ENCODE peak calls at places on chromosome 18, in five cellular contexts. C is sigmoid colon, X is transverse colon, P is SK-N-SH, Q is A549. U is an unnamed sample.
A peak's percentile ranks its signal among the peaks of the same experiment; 100 is the strongest.

GRCh38 chr18:26419746-26420145 is 128.6 kb downstream of the KCTD1 start:
- DNase-seq in P (peak; percentile 78), Q (no peak), C (peak; percentile 58), X (no peak), U (no peak)

GRCh38 chr18:48592540-48592939 is 53.7 kb downstream of the CTIF start:
- DNase-seq in P (no peak), Q (no peak), C (no peak), X (no peak), U (no peak)

GRCh38 chr18:59271606-59272220 is 1.5 kb downstream of the RAX start:
- DNase-seq in Q (no peak), P (no peak), C (no peak), X (no peak), U (no peak)

GRCh38 chr18:59631583-59632181 is 65.5 kb downstream of the CCBE1 start:
- DNase-seq in P (peak; percentile 35), Q (peak; percentile 20), X (no peak), C (no peak), U (no peak)

GRCh38 chr18:32310119-32310518 is 120.3 kb downstream of the MEP1B start:
- DNase-seq in P (peak; percentile 24), C (no peak), X (no peak), Q (no peak), U (no peak)

GRCh38 chr18:67864677-67865340 is 348.3 kb upstream of the DSEL start:
- DNase-seq in Q (no peak), C (no peak), X (no peak), P (no peak), U (no peak)

GRCh38 chr18:76459312-76459686 is 35.7 kb downstream of the ZNF516 start:
- DNase-seq in C (peak; percentile 64), X (no peak), Q (no peak), P (no peak), U (no peak)

GRCh38 chr18:73564073-73564472 is 583.6 kb downstream of the FBXO15 start:
- DNase-seq in Q (peak; percentile 64), C (no peak), P (no peak), X (no peak), U (no peak)

DNA sequence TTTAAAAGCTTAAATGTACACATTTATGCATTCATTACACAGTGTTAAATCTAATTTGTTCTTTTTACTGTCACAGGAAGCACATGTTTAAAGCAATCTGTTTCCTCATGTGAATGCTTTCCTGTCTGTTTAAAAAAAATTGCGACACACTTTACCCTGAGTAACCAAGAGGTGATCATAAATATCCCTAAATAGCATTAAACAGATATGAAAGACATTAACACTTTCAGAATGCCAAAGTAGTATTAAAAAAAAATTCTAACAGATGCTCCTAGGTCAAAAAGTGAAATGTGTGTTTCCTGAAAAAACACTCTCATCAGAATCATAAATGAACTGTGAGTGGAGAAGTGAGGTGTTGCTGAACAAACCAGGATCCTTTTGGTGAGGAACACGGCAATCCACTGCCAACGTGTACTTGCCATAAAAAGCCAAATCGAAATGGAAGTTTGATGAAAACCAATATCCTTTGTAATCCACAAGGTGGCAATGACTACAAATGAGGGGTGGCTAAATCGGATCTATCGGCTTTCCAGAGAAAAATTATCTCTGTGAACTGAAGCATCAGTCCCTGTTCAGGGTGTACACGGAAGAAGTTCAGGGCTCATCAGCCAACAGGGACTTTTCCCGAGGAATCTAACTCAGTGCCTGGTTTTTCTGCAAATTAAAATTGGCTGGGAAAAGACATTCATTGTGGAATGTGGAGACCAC is 248.9 kb downstream of the TCF4 start:
- DNase-seq in P (no peak), Q (no peak), X (no peak), C (no peak), U (no peak)
- TF ChIP-seq EP300 in P (peak; percentile 77), Q (no peak), X (no peak), C (no peak), U (no peak)

DNA sequence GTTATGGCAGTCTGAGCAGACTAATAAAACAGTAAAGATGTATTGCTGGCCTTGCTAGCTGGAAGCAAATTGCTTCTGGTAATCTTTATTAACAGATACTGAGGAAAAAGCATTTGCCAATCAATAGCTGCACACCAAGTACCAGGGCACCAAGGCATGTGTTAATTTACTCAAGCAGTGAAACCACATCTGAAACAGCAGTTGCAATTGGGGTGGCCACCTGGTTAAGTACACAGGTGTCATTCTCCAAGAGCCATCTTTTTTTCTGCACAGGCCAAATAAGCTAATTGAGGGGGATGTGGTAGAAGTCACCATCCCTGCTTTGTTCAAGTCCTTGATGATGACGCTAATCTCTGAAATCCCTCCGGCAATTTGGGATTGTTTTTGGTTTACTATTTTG is 8.7 kb upstream of the SEH1L start:
- DNase-seq in P (no peak), Q (no peak), C (no peak), X (no peak), U (no peak)
- TF ChIP-seq EP300 in P (no peak), Q (no peak), C (no peak), X (no peak), U (no peak)

DNA sequence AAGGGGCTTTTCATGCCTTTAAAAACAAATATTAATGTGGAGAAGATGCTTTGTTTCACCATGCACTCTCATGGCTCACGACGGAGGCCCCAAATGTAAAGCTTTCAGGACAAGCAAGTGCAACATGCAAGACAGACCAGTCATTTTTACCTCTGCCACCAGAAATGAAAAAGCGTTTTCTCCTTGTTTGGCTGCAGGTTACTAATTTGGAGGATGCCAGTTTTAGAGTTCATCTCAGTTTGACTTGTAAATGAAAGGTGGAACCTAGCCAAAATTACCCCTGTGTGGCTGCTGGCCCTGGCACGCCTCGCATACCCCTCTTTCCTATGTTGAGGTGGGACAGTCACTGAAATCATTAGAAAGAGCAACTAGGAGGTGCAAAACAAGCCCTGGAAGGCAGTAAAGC is 138.6 kb downstream of the BCL2 start:
- DNase-seq in Q (no peak), X (no peak), C (no peak), P (no peak), U (no peak)
- TF ChIP-seq EP300 in Q (no peak), X (no peak), C (no peak), P (no peak), U (no peak)

GRCh38 chr18:49704334-49704733 is 109.0 kb downstream of the ACAA2 start:
- DNase-seq in X (no peak), C (no peak), Q (no peak), P (no peak), U (no peak)

GRCh38 chr18:49707594-49707993 is 105.7 kb downstream of the ACAA2 start:
- DNase-seq in X (no peak), Q (no peak), P (no peak), C (no peak), U (no peak)

DNA sequence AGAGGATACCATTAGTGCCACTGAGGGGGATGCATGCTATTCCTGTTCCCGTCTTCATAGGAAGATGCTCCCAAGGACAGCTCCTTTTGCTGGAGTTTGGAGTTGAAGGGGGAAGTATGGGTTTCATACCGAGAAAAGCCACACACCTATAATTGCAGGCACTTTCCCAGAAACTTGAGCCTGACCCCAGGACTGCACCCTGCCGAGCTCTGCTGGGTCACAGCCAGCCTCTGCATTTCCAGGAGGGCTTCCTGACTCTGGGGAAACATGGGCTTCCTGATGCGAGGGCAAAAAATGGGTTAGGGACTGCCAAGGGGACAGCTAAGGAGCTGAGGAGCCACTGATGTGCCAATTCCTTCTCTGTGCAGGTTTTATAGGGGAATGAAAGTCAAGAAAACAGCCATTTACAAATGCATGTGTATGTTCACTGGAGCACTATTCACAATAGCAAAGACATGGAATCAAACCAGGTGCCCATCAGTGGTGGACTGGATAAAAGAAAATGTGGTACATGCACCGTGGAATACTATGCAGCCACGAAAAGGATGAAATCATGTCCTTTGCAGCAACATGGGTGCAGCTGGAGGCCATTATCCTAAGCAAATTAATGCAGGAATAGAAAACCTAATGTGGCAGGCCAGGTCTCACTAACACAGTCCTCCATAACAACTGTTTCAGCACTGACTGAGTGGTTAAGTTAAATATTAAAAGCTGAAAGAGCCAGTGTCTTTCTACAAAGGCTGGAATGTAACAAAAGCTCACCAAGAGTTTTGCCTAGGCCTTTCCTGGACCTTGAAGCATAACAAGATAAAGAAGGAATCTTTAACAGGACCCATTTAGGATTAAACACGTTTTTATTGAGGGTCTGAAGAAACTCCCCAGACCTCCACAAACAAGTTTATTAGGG is 104.4 kb downstream of the ACAA2 start:
- DNase-seq in X (no peak), Q (no peak), P (no peak), C (no peak), U (no peak)
- TF ChIP-seq EP300 in X (no peak), Q (no peak), P (no peak), C (no peak), U (no peak)

GRCh38 chr18:9719421-9719981 is 11.4 kb downstream of the RAB31 start:
- DNase-seq in X (no peak), C (peak; percentile 78), P (no peak), Q (peak; percentile 79), U (no peak)
- TF ChIP-seq EP300 in X (no peak), C (no peak), P (no peak), Q (no peak), U (no peak)

U was measured in stomach.